ENCODE peak calls at places on chromosome 1, in four cellular contexts. S, P, O and F are unnamed samples.

GRCh38 chr1:64038965-64039926 is 164.2 kb upstream of the UBE2U start:
- DNase-seq in S (peak), P (no peak), O (no peak), F (peak)

GRCh38 chr1:66350001-66350547 is 183.9 kb upstream of the SGIP1 start:
- DNase-seq in S (no peak), P (no peak), O (no peak), F (no peak)

GRCh38 chr1:153597206-153597605 is 15.7 kb downstream of the S100A16 start:
- DNase-seq in S (peak), P (peak), O (peak), F (no peak)

GRCh38 chr1:204574856-204575145 is 58.6 kb downstream of the MDM4 start:
- DNase-seq in S (no peak), P (no peak), O (no peak), F (no peak)

GRCh38 chr1:67997746-67998145 is 52.7 kb downstream of the DIRAS3 start:
- DNase-seq in S (no peak), P (no peak), O (no peak), F (no peak)

GRCh38 chr1:232174306-232174705 is 455.6 kb downstream of the SIPA1L2 start:
- DNase-seq in S (no peak), P (no peak), O (no peak), F (no peak)

GRCh38 chr1:85502625-85503083 is 37.7 kb upstream of the DDAH1 start:
- DNase-seq in S (peak), P (peak), O (peak), F (peak)

GRCh38 chr1:109277434-109278204 is 5.3 kb downstream of the PSRC1 start:
- DNase-seq in S (peak), P (peak), O (peak), F (peak)

GRCh38 chr1:15775706-15776105 is 17.1 kb downstream of the FBLIM1 start:
- DNase-seq in S (no peak), P (no peak), O (no peak), F (no peak)

GRCh38 chr1:154567386-154568164 is at the start of gene CHRNB2:
- DNase-seq in S (peak), P (peak), O (peak), F (peak)

GRCh38 chr1:225995919-225996864 is 3.0 kb downstream of the SDE2 start:
- DNase-seq in S (no peak), P (no peak), O (peak), F (no peak)

GRCh38 chr1:118991448-118991847 is 3.3 kb upstream of the TBX15 start:
- DNase-seq in S (no peak), P (no peak), O (no peak), F (no peak)

GRCh38 chr1:111290640-111291039 is at the start of gene CHIA:
- DNase-seq in S (no peak), P (no peak), O (no peak), F (no peak)

GRCh38 chr1:3160647-3161046 is 91.6 kb downstream of the PRDM16 start:
- DNase-seq in S (no peak), P (no peak), O (no peak), F (no peak)

GRCh38 chr1:89870998-89871397 is 50.2 kb downstream of the LRRC8D start:
- DNase-seq in S (no peak), P (peak), O (no peak), F (no peak)

GRCh38 chr1:151511636-151512215 is 539 bp downstream of the CGN start:
- DNase-seq in S (peak), P (no peak), O (peak), F (peak)

GRCh38 chr1:207831517-207832327 is 79.2 kb downstream of the CD34 start:
- DNase-seq in S (no peak), P (no peak), O (peak), F (no peak)

GRCh38 chr1:116826818-116827606 is 72.8 kb downstream of the CD2 start:
- DNase-seq in S (peak), P (peak), O (peak), F (no peak)

GRCh38 chr1:232369451-232369850 is 260.5 kb downstream of the SIPA1L2 start:
- DNase-seq in S (no peak), P (no peak), O (no peak), F (no peak)

GRCh38 chr1:109617291-109617801 is 2.1 kb downstream of the GNAT2 start:
- DNase-seq in S (peak), P (peak), O (peak), F (no peak)

GRCh38 chr1:1225238-1225845 is 6.5 kb downstream of the SDF4 start:
- DNase-seq in S (no peak), P (no peak), O (no peak), F (no peak)

GRCh38 chr1:184028854-184029623 is 8.5 kb downstream of the COLGALT2 start:
- DNase-seq in S (no peak), P (peak), O (peak), F (no peak)

GRCh38 chr1:184031127-184032107 is 6.1 kb downstream of the COLGALT2 start:
- DNase-seq in S (no peak), P (no peak), O (peak), F (no peak)

GRCh38 chr1:184030433-184031126 is 6.9 kb downstream of the COLGALT2 start:
- DNase-seq in S (no peak), P (no peak), O (no peak), F (no peak)

GRCh38 chr1:184025242-184025675 is 12.3 kb downstream of the COLGALT2 start:
- DNase-seq in S (no peak), P (peak), O (no peak), F (no peak)

GRCh38 chr1:184027751-184028682 is 9.5 kb downstream of the COLGALT2 start:
- DNase-seq in S (no peak), P (no peak), O (peak), F (no peak)
- TF ChIP-seq NR3C1 in S (no peak), P (no peak), O (no peak), F (no peak)

DNA sequence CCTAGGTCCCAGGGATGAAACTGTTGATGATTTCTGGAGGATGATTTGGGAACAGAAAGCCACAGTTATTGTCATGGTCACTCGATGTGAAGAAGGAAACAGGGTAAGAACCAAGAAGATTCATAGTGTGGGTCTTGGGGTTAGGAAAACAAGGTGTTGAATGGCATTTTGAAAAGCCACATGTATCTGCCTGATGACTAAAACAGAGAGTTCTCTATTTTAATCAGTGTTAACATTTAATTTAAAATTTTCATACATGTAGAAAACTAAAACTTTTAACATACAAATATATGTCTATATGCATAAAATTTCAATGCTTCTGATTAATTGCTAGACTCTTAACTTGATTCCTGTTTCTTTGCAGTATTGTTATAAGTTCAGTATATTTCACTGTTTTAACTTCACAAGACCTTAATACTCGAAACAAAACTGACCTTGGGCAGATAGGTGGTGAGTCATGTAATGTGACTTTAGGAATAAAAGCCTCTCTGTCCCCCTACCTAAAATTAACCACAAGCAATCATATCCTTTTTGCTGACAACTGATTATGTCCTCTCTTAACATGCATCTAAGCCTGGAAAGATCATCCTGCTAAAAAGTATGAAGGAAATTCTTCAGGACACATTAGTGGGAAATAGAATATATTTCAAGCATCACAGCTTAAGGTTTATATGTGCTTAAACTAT is 95.6 kb downstream of the PTPRC start:
- DNase-seq in S (no peak), P (no peak), O (no peak), F (no peak)
- TF ChIP-seq NR3C1 in S (no peak), P (no peak), O (no peak), F (no peak)

DNA sequence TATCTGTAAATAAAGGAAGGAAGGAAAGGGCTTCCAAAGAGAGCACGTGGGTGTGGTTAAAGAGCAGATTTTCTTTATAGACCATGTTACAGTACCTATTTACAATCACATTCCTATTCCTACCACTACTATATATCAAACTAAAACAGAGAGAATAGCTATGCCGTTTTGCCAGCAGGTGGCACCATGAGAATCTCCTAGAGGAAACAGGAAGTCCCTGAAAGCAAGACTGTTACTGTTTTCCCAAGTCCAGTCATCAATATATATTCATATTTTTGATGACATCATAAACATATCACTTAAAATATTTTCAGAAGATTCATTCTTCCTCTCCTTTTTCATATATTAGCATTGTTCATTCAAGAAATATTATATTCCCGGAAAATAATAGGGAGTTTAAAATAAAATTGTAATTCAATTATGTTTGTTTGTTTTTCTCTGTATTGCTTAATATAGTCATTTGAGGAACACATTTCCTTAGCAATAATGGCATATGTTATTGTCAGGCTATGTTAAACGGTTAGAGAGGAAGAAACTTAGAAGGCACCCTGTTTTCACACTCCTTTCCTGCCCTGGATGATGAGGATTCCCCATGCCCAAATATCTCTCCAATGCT is 6.6 kb downstream of the CCDC190 start:
- DNase-seq in S (peak), P (peak), O (peak), F (peak)
- TF ChIP-seq NR3C1 in S (no peak), P (no peak), O (no peak), F (no peak)

GRCh38 chr1:219432191-219432606 is 180.7 kb downstream of the ZC3H11B start:
- DNase-seq in S (no peak), P (no peak), O (no peak), F (no peak)

GRCh38 chr1:219427989-219428388 is 184.9 kb downstream of the ZC3H11B start:
- DNase-seq in S (no peak), P (no peak), O (no peak), F (no peak)

GRCh38 chr1:219427400-219427799 is 185.5 kb downstream of the ZC3H11B start:
- DNase-seq in S (no peak), P (no peak), O (no peak), F (no peak)

GRCh38 chr1:219432966-219433365 is 179.9 kb downstream of the ZC3H11B start:
- DNase-seq in S (no peak), P (no peak), O (no peak), F (no peak)

GRCh38 chr1:219430419-219430818 is 182.5 kb downstream of the ZC3H11B start:
- DNase-seq in S (no peak), P (no peak), O (no peak), F (no peak)
- TF ChIP-seq NR3C1 in S (no peak), P (no peak), O (no peak), F (no peak)

DNA sequence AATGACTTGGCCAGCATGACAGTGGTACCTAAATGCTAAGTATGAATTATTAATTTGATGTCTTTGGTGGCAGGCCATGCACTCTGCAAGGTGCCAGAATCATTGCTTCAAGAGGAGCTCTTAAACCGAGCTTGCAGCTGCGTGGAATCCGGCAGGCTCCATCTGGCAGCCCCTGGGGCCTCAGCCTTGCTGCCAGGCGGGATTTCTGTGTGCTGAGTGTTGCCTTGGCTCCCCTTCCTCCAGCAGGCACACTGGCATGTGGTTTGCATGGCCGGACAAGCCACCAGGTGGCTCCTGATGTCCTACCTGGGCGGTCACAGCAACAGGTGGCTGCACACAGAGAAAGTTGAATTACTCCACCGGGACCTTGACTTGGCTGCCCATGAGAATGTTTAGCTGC is 155.4 kb downstream of the URB2 start:
- DNase-seq in S (no peak), P (peak), O (no peak), F (peak)
- TF ChIP-seq NR3C1 in S (no peak), P (no peak), O (no peak), F (no peak)

GRCh38 chr1:31980835-31981782 is 32.6 kb upstream of the KHDRBS1 start:
- DNase-seq in S (no peak), P (no peak), O (no peak), F (no peak)

GRCh38 chr1:31981976-31982375 is 31.7 kb upstream of the KHDRBS1 start:
- DNase-seq in S (no peak), P (no peak), O (no peak), F (no peak)

GRCh38 chr1:31987231-31987630 is 26.4 kb upstream of the KHDRBS1 start:
- DNase-seq in S (no peak), P (no peak), O (no peak), F (peak)

GRCh38 chr1:31985430-31985829 is 28.2 kb upstream of the KHDRBS1 start:
- DNase-seq in S (no peak), P (no peak), O (no peak), F (no peak)

DNA sequence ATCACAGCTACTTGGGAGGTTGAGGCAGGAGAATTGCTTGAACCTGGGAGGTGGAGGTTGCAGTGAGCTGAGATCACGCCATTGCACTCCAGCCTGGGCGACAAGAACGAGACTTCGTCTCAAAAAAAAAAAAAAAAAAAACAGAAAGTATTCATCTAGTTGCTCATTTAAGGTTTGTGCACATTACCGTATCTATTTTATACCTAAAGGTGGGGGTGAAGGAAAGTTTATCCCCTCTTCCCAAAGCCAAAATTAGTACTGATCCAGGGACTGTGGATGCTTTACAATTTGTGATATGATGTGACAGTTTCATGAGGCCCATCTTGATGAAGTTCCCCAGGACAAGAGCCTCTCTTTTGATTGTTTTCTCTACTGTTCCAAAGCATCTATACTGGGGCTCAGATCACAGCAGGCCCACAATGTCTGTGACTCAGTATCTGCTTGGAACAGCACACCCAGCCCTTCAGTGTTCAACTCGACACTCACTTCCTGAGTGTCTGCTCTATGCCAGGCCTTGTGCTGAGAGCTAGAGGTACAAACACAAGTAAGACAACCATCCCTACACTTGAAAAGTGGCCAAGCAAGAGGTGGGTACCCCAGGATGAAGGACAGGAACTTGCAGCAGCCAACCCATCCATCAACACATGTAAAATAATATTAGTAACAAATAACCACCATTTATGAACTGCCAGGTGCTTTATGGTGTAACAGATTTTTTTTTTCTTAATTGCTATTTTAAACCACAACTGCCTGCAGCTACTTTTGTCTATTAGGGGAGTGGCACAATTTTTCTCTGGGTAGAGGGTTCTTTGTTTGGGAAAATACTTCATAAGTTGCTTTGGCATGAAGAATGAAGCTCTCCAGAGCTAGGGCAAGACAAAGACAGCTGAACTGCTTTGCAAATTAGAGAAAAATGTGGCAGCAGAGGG is 29.0 kb upstream of the KHDRBS1 start:
- DNase-seq in S (no peak), P (no peak), O (no peak), F (no peak)
- TF ChIP-seq NR3C1 in S (no peak), P (no peak), O (no peak), F (no peak)

DNA sequence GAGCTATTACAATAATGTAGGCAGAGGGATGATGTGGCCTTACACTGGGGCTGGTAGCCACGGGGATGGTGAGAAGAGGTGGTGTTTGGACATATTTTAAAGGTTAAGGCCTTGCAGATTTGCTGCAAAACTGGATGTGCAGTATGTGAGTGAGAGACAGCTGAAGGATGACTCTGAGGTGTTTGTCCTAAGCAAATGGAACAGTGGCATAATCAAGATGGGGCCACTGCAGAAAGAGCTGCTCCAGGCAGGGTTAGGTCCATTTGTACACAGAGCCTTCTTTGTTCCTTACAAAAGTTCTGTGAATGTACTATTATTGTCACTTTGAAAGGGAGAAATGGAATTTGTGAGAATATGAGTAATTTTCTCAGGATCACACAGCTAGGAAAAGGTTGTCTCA is 220.4 kb upstream of the ZP4 start:
- DNase-seq in S (no peak), P (no peak), O (no peak), F (no peak)
- TF ChIP-seq NR3C1 in S (no peak), P (no peak), O (no peak), F (no peak)

DNA sequence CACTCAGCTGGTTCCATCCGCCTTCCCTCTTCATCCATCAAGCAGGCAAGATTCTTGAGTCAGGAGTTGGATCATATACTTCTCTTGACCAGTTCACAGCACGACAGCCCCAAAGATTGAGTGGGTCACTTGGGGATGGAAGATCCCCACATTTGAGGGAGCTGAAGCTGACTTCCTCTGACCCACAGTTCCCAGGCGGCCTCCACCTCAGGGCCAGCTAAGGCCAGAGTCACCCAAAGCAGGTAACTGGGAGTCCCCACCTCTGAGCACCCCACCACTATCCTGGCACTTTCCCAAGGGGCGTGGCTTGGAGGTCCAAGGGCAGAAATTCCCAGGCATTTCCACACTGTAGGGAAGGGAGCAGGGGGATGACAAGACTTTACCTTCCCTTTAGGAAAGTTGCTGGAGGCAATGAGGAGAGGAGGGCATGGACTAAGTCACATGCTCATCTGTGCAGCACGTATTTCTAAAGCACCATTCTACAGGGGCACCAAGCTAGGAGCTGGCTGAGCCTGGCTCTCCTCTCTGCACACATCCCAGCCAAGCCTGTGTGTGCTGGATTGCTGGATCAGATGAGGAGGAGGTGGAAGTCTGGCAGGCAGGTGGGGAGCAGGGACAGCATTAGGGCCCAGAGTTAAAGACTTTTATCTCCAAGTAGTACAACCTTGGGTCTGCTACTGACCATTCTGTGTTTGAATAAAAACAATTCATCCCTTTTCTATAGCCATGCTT is 1.3 kb upstream of the RD3 start:
- DNase-seq in S (no peak), P (no peak), O (no peak), F (no peak)
- TF ChIP-seq NR3C1 in S (no peak), P (no peak), O (no peak), F (no peak)